ENCODE peak calls at places on chromosomes 7 and 10, in nine cellular contexts. S is neural progenitor cell, Z is heart right ventricle, H is kidney, F is PC-3, C is uterus, M is vagina, U is astrocyte, R is left ventricle myocardium inferior. B is an unnamed sample.

GRCh38 chr7:69893915-69894314 is 295.6 kb downstream of the AUTS2 start:
- DNase-seq in S (peak; percentile 41), Z (no peak), H (no peak), F (no peak), C (no peak), M (no peak), U (no peak), R (no peak), B (no peak)

GRCh38 chr7:87627634-87627994 is 584 bp upstream of the RUNDC3B start:
- DNase-seq in S (no peak), Z (peak; percentile 16), H (peak; percentile 62), F (no peak), C (peak; percentile 14), M (no peak), U (no peak), R (no peak), B (peak; percentile 83)

GRCh38 chr10:101291254-101292193 is 62.3 kb upstream of the LBX1 start:
- DNase-seq in S (peak; percentile 94), Z (peak; percentile 69), H (peak; percentile 85), F (peak; percentile 19), C (no peak), M (no peak), U (no peak), R (peak; percentile 63), B (peak; percentile 85)

GRCh38 chr7:157362729-157363128 is 25.9 kb downstream of the DNAJB6 start:
- DNase-seq in S (no peak), Z (no peak), H (no peak), F (no peak), C (no peak), M (no peak), U (no peak), R (no peak), B (no peak)

GRCh38 chr10:130767116-130767730 is 544.3 kb downstream of the TCERG1L start:
- DNase-seq in S (no peak), Z (no peak), H (peak; percentile 48), F (no peak), C (no peak), M (no peak), U (no peak), R (no peak), B (peak; percentile 45)

GRCh38 chr10:49204119-49204518 is 15.9 kb upstream of the TMEM273 start:
- DNase-seq in S (no peak), Z (no peak), H (no peak), F (no peak), C (no peak), M (no peak), U (no peak), R (no peak), B (no peak)

GRCh38 chr7:2143981-2144595 is 88.7 kb downstream of the MAD1L1 start:
- DNase-seq in S (no peak), Z (no peak), H (no peak), F (no peak), C (no peak), M (no peak), U (no peak), R (no peak), B (no peak)

GRCh38 chr10:34696423-34696822 is 118.7 kb downstream of the PARD3 start:
- DNase-seq in S (no peak), Z (no peak), H (no peak), F (peak; percentile 99), C (no peak), M (no peak), U (peak; percentile 80), R (no peak), B (no peak)

GRCh38 chr7:22572937-22573336 is 72.9 kb upstream of the STEAP1B start:
- DNase-seq in S (no peak), Z (no peak), H (no peak), F (peak; percentile 98), C (no peak), M (peak; percentile 13), U (peak; percentile 91), R (no peak), B (no peak)

GRCh38 chr10:126917975-126918908 is 13.0 kb downstream of the DOCK1 start:
- DNase-seq in S (peak; percentile 39), Z (no peak), H (peak; percentile 84), F (no peak), C (no peak), M (no peak), U (no peak), R (no peak), B (peak; percentile 66)

GRCh38 chr10:112950714-112951348 is 784 bp downstream of the TCF7L2 start:
- DNase-seq in S (peak; percentile 76), Z (peak; percentile 36), H (peak; percentile 74), F (peak; percentile 34), C (peak; percentile 43), M (no peak), U (peak; percentile 15), R (peak; percentile 23), B (peak; percentile 80)

GRCh38 chr7:41481353-41481752 is 221.5 kb downstream of the INHBA start:
- DNase-seq in S (no peak), Z (no peak), H (no peak), F (no peak), C (no peak), M (no peak), U (no peak), R (no peak), B (no peak)

GRCh38 chr10:103843854-103844567 is 11.4 kb downstream of the SH3PXD2A start:
- DNase-seq in S (no peak), Z (peak; percentile 61), H (no peak), F (no peak), C (no peak), M (no peak), U (peak; percentile 42), R (no peak), B (peak; percentile 62)

GRCh38 chr10:66627156-66627555 is 298.7 kb upstream of the LRRTM3 start:
- DNase-seq in S (peak; percentile 45), Z (no peak), H (no peak), F (peak; percentile 96), C (no peak), M (no peak), U (no peak), R (no peak), B (no peak)
- TF ChIP-seq CTCF in S (peak; percentile 43), Z (no peak), H (peak; percentile 5), F (peak; percentile 99), C (no peak), M (no peak), U (peak; percentile 17), R (peak; percentile 34), B (no peak)

DNA sequence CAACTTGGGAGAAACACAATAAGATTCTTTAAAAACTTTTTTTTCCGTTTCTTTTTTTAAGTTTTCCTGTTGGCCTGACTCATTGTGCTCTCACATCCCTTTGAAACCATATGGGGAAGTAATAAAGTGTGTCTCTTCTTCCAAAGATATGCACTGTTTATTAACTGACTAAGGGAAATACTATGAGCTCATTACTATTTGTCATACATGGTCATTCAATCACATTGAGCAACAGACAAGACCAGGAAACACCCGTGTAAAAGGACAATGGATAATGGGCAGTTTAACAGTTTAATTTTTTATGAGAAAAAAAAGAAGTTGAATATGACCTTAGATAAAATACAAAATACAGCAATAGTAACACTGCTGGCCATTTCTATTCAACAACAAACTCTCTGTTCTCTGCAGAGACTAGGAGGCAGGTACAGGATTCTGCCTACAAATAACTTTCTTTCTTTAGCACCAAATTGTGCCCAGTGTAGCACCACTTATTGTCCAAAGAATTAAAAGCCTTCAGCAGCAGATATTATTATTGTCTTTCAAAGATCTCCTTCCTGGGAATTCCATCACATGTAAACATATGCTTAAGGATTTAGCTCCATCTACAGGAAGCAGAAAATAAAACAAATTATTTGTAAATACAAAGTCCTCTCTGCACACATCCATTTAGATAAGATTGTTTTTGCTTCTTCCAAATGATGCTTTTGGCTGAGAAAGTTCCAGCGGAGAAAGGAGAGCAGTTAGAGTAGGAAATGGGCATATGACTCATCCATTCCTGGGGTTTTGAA is 55.0 kb upstream of the AKR1E2 start:
- DNase-seq in S (no peak), Z (no peak), H (no peak), F (peak; percentile 83), C (no peak), M (no peak), U (peak; percentile 96), R (no peak), B (no peak)
- H3K4me1 ChIP-seq in S (no peaks in the 10 kb centered on the region), Z (peaks cover 55% of the 10 kb centered on the region), H (no peaks in the 10 kb centered on the region), F (peaks cover 62% of the 10 kb centered on the region), C (no peaks in the 10 kb centered on the region), M (peaks cover 15% of the 10 kb centered on the region), U (peaks cover 38% of the 10 kb centered on the region), R (peaks cover 42% of the 10 kb centered on the region), B (peaks cover 5% of the 10 kb centered on the region)

GRCh38 chr7:120919466-120919865 is 31.1 kb upstream of the ING3 start:
- DNase-seq in S (no peak), Z (no peak), H (no peak), F (no peak), C (no peak), M (no peak), U (no peak), R (no peak), B (no peak)
- TF ChIP-seq CTCF in S (no peak), Z (no peak), H (no peak), F (no peak), C (no peak), M (no peak), U (no peak), R (no peak), B (no peak)

GRCh38 chr7:47565841-47566240 is 16.1 kb downstream of the TNS3 start:
- DNase-seq in S (peak; percentile 8), Z (no peak), H (no peak), F (no peak), C (no peak), M (no peak), U (no peak), R (no peak), B (peak; percentile 49)
- H3K4me1 ChIP-seq in S (no peaks in the 10 kb centered on the region), Z (peaks cover 13% of the 10 kb centered on the region), H (peaks cover 31% of the 10 kb centered on the region), F (peaks cover 5% of the 10 kb centered on the region), C (no peaks in the 10 kb centered on the region), M (peaks cover 13% of the 10 kb centered on the region), U (peaks cover 9% of the 10 kb centered on the region), R (peaks cover 30% of the 10 kb centered on the region), B (peaks cover 72% of the 10 kb centered on the region)

B was measured in spleen.